ENCODE peak calls at places on chromosomes 5 and 9, in four cellular contexts. X is HEK293T, T is K562, R is HepG2. U is an unnamed sample.

GRCh38 chr9:121280715-121281613 is 13.0 kb downstream of the GSN start:
- DNase-seq in X (no peak), T (no peak), R (peak), U (no peak)

GRCh38 chr5:139065296-139065695 is 132.9 kb downstream of the SIL1 start:
- DNase-seq in X (no peak), T (no peak), R (no peak), U (no peak)

GRCh38 chr9:127233582-127234350 is 30.8 kb upstream of the GARNL3 start:
- DNase-seq in X (no peak), T (no peak), R (no peak), U (no peak)

GRCh38 chr9:131271506-131271931 is 4.8 kb downstream of the FAM78A start:
- DNase-seq in X (no peak), T (peak), R (no peak), U (no peak)

GRCh38 chr5:119816055-119816454 is 186.7 kb downstream of the FAM170A start:
- DNase-seq in X (no peak), T (no peak), R (no peak), U (no peak)

GRCh38 chr5:42745426-42745825 is 11.2 kb upstream of the CCDC152 start:
- DNase-seq in X (peak), T (peak), R (peak), U (peak)

GRCh38 chr5:11191673-11192072 is 430.6 kb upstream of the DAP start:
- DNase-seq in X (no peak), T (no peak), R (no peak), U (no peak)

GRCh38 chr5:16453609-16454008 is 12.0 kb downstream of the ZNF622 start:
- DNase-seq in X (no peak), T (no peak), R (no peak), U (no peak)

GRCh38 chr5:39015743-39016586 is 58.2 kb downstream of the RICTOR start:
- DNase-seq in X (no peak), T (no peak), R (peak), U (no peak)

GRCh38 chr5:51181495-51181894 is 201.8 kb upstream of the ISL1 start:
- DNase-seq in X (no peak), T (no peak), R (no peak), U (no peak)

GRCh38 chr9:114450833-114451706 is 54.2 kb downstream of the WHRN start:
- DNase-seq in X (no peak), T (no peak), R (no peak), U (no peak)

GRCh38 chr9:114417511-114417910 is 29.7 kb upstream of the AKNA start:
- DNase-seq in X (no peak), T (no peak), R (no peak), U (no peak)

GRCh38 chr9:127541176-127541575 is 70.9 kb upstream of the STXBP1 start:
- DNase-seq in X (no peak), T (no peak), R (no peak), U (no peak)

GRCh38 chr5:1460054-1460682 is 14.9 kb upstream of the SLC6A3 start:
- DNase-seq in X (no peak), T (no peak), R (no peak), U (no peak)

GRCh38 chr9:126743046-126743445 is 61.8 kb upstream of the ZBTB43 start:
- DNase-seq in X (no peak), T (no peak), R (no peak), U (no peak)

GRCh38 chr5:112684737-112685136 is 52.9 kb upstream of the APC start:
- DNase-seq in X (no peak), T (no peak), R (no peak), U (no peak)

GRCh38 chr9:130946778-130947617 is 8.0 kb upstream of the FIBCD1 start:
- DNase-seq in X (no peak), T (peak), R (no peak), U (no peak)

GRCh38 chr5:131747180-131748105 is 49.4 kb downstream of the FNIP1 start:
- DNase-seq in X (no peak), T (peak), R (no peak), U (no peak)

GRCh38 chr9:3043369-3043768 is 199.5 kb upstream of the PUM3 start:
- DNase-seq in X (no peak), T (no peak), R (no peak), U (no peak)

GRCh38 chr9:98255064-98255577 is 328 bp downstream of the TBC1D2 start:
- DNase-seq in X (peak), T (peak), R (no peak), U (no peak)

GRCh38 chr9:130893250-130894101 is 3.1 kb downstream of the QRFP start:
- DNase-seq in X (no peak), T (peak), R (no peak), U (peak)

GRCh38 chr9:16659096-16659495 is 211.4 kb downstream of the BNC2 start:
- DNase-seq in X (no peak), T (no peak), R (no peak), U (no peak)

GRCh38 chr5:41420509-41421067 is 89.8 kb downstream of the PLCXD3 start:
- DNase-seq in X (no peak), T (no peak), R (no peak), U (no peak)

GRCh38 chr5:172407861-172408260 is 46.5 kb downstream of the SH3PXD2B start:
- DNase-seq in X (no peak), T (no peak), R (no peak), U (no peak)

GRCh38 chr5:138911441-138911840 is 36.3 kb upstream of the LRRTM2 start:
- DNase-seq in X (no peak), T (no peak), R (no peak), U (no peak)

GRCh38 chr5:37722236-37723146 is 117.3 kb downstream of the GDNF start:
- DNase-seq in X (no peak), T (peak), R (peak), U (no peak)

DNA sequence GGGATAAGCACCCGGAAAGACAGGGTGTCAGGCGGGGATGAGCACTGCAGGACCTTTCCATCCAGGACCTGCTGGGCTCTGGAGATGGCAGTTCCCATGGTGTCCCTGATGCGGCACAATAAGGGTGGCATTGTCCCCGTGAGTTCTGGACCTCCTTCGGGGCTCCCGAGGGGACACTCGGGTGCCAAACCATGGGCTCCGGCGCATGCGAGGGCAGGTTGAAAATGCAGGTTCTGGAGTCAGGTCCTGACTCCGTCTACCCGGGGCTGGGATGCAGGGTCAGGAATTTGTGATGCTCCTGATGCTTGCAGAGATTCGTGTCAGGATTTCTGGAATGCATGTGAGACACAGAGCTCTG is 682 bp downstream of the FCN2 start:
- DNase-seq in X (no peak), T (no peak), R (no peak), U (no peak)
- TF ChIP-seq ELF4 in X (no peak), T (no peak), R (no peak), U (no peak)

GRCh38 chr9:70000481-70000880 is 43.2 kb upstream of the MAMDC2 start:
- DNase-seq in X (no peak), T (no peak), R (no peak), U (no peak)

GRCh38 chr9:70007831-70008230 is 35.8 kb upstream of the MAMDC2 start:
- DNase-seq in X (no peak), T (no peak), R (no peak), U (no peak)

GRCh38 chr9:70003786-70004185 is 39.9 kb upstream of the MAMDC2 start:
- DNase-seq in X (no peak), T (no peak), R (no peak), U (no peak)

GRCh38 chr9:70006299-70006698 is 37.3 kb upstream of the MAMDC2 start:
- DNase-seq in X (no peak), T (no peak), R (no peak), U (no peak)

GRCh38 chr9:70004310-70004709 is 39.3 kb upstream of the MAMDC2 start:
- DNase-seq in X (no peak), T (no peak), R (no peak), U (no peak)
- TF ChIP-seq ELF4 in X (no peak), T (no peak), R (no peak), U (no peak)

DNA sequence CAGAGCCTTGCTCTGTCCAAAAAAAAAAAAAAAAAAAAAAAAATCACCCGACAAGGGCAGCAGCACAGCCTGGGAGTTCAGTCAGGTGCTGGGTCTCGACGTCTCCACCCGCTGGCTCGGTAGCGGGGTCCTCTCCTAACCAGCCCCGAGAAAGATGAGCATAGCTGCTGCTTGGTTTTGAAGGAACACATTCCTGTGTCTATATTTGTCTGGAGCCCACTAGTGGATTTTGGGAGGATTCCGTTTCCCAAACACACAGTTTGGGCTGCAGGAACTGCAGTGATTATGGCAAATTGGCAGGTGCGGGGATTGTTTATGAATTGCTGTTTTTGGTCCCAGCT is 1.2 kb downstream of the OTULINL start:
- DNase-seq in X (no peak), T (no peak), R (no peak), U (no peak)
- TF ChIP-seq ELF4 in X (no peak), T (no peak), R (no peak), U (no peak)

DNA sequence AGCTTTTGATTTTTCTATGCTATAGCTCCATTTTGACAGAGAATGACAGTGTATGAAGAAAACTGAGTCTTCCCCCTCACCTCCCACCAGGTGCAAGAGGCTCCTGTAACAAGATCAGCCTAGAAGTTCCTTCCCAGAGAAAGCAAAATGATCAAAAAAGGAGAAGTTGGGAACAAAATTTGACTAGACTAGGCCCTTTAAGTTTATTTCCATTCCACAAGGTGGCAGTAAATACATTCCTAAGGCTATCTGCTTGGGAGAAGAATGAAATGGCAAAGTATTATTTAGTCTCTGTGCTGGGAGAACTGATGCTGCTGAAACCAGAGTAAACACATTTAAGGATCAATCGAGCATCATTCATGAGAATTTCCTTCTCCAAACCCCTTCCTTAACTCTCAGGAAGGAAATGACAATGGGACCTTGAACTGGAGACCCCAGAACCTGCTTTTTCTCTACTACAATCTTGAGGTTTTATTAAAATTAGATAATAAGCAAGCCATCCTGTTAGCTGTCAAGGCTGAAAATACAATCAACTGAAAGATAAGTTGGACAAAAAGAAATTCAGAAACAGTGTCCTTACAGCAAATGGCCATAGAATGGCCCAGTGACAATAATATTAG is 133.1 kb upstream of the TUT7 start:
- DNase-seq in X (peak), T (peak), R (peak), U (no peak)
- TF ChIP-seq ELF4 in X (no peak), T (no peak), R (no peak), U (no peak)

GRCh38 chr5:87191645-87192044 is 76.0 kb upstream of the RASA1 start:
- DNase-seq in X (no peak), T (no peak), R (no peak), U (no peak)
- TF ChIP-seq ELF4 in X (no peak), T (no peak), R (no peak), U (no peak)

GRCh38 chr5:54644226-54644625 is 126.7 kb downstream of the SNX18 start:
- DNase-seq in X (no peak), T (no peak), R (no peak), U (no peak)

GRCh38 chr5:54649041-54649504 is 131.5 kb downstream of the SNX18 start:
- DNase-seq in X (no peak), T (no peak), R (no peak), U (no peak)

GRCh38 chr5:54643679-54644078 is 126.1 kb downstream of the SNX18 start:
- DNase-seq in X (no peak), T (no peak), R (no peak), U (no peak)

GRCh38 chr5:54645888-54646284 is 128.3 kb downstream of the SNX18 start:
- DNase-seq in X (no peak), T (no peak), R (no peak), U (no peak)

GRCh38 chr5:54646285-54647101 is 128.9 kb downstream of the SNX18 start:
- DNase-seq in X (peak), T (no peak), R (no peak), U (peak)
- TF ChIP-seq ELF4 in X (no peak), T (no peak), R (no peak), U (no peak)

DNA sequence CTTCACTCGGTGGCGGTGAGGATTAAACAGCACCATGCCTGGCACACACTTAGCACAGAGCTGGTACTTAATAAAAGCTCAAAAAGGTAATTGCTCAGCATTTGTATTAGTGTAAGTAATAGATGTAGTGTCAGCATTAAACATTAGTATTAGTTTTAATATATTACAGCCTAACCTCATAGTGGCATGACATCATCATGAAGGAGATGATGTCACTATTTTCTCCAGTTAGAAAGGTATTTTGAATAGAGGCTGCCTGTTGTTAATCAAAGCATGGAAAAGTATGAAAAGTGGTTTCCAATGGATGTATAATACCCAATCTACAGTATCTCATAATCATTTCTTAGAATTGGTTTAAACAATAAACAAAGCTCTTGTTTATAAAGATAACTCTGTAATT is 49.0 kb upstream of the FSTL4 start:
- DNase-seq in X (no peak), T (no peak), R (no peak), U (no peak)
- TF ChIP-seq ELF4 in X (no peak), T (no peak), R (no peak), U (no peak)

GRCh38 chr5:56102885-56103284 is 108.1 kb upstream of the IL6ST start:
- DNase-seq in X (no peak), T (no peak), R (no peak), U (no peak)

GRCh38 chr5:56101180-56101579 is 106.4 kb upstream of the IL6ST start:
- DNase-seq in X (no peak), T (peak), R (no peak), U (no peak)

GRCh38 chr5:56100429-56101176 is 105.8 kb upstream of the IL6ST start:
- DNase-seq in X (no peak), T (no peak), R (no peak), U (no peak)

GRCh38 chr5:56097055-56097454 is 102.3 kb upstream of the IL6ST start:
- DNase-seq in X (no peak), T (no peak), R (no peak), U (no peak)

DNA sequence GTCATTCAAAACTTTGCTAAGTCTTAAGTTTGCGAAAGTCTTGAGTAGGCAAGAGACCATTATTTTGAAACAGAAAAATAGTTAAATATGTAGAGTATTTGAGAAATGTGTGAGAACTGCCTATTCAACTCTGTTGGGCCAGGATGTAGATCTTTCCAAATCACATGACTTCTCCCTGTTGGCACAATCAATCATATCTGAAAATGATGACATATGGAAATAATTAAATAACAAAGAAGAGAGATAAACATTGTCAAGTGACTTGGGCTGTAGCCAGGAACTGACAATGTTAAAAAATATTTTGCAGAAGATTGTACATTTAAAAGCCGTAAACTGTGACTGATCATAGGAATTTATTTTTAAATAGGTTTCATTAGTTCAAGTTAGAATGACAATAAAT is 104.6 kb upstream of the IL6ST start:
- DNase-seq in X (no peak), T (no peak), R (peak), U (no peak)
- TF ChIP-seq ELF4 in X (no peak), T (no peak), R (no peak), U (no peak)

GRCh38 chr5:32539981-32540380 is 45.4 kb upstream of the SUB1 start:
- DNase-seq in X (no peak), T (no peak), R (no peak), U (no peak)
- TF ChIP-seq ELF4 in X (no peak), T (no peak), R (no peak), U (no peak)

U was measured in WTC11.